ENCODE peak calls at places on chromosomes 2 and 18, in seven cellular contexts. S, K, N, R, G, U and Q are unnamed samples.

GRCh38 chr18:28178720-28179119 is 1.8 kb upstream of the CDH2 start:
- DNase-seq in S (no peak), K (peak), N (no peak), R (peak), G (no peak), U (no peak), Q (peak)

GRCh38 chr2:158060862-158061435 is 40.7 kb upstream of the UPP2 start:
- DNase-seq in S (no peak), K (peak), N (no peak), R (peak), G (no peak), U (peak), Q (peak)

GRCh38 chr2:11187083-11187619 is 31.9 kb downstream of the SLC66A3 start:
- DNase-seq in S (no peak), K (peak), N (no peak), R (peak), G (no peak), U (peak), Q (no peak)

GRCh38 chr18:29644276-29644675 is 1398.3 kb downstream of the DSC3 start:
- DNase-seq in S (no peak), K (peak), N (no peak), R (peak), G (no peak), U (no peak), Q (no peak)

GRCh38 chr2:36366491-36367120 is 11.0 kb downstream of the CRIM1 start:
- DNase-seq in S (no peak), K (no peak), N (no peak), R (peak), G (no peak), U (no peak), Q (no peak)

GRCh38 chr2:17101596-17101995 is 416.6 kb downstream of the RAD51AP2 start:
- DNase-seq in S (no peak), K (no peak), N (no peak), R (no peak), G (no peak), U (no peak), Q (no peak)

GRCh38 chr18:33440011-33440383 is 524 bp downstream of the CCDC178 start:
- DNase-seq in S (peak), K (peak), N (no peak), R (peak), G (peak), U (no peak), Q (peak)

GRCh38 chr18:46289458-46289857 is 185.3 kb downstream of the HAUS1 start:
- DNase-seq in S (no peak), K (no peak), N (no peak), R (no peak), G (no peak), U (no peak), Q (no peak)

GRCh38 chr2:217252181-217252580 is 392.3 kb upstream of the TNP1 start:
- DNase-seq in S (no peak), K (no peak), N (no peak), R (no peak), G (no peak), U (no peak), Q (no peak)

GRCh38 chr2:241665731-241666440 is 20.7 kb downstream of the DTYMK start:
- DNase-seq in S (no peak), K (no peak), N (no peak), R (no peak), G (no peak), U (no peak), Q (no peak)

GRCh38 chr2:11827547-11827946 is 81.1 kb downstream of the LPIN1 start:
- DNase-seq in S (no peak), K (no peak), N (no peak), R (no peak), G (no peak), U (no peak), Q (no peak)

GRCh38 chr2:174634130-174635014 is 36.8 kb upstream of the WIPF1 start:
- DNase-seq in S (no peak), K (peak), N (no peak), R (peak), G (no peak), U (peak), Q (peak)

GRCh38 chr2:148812306-148812705 is 62.7 kb upstream of the KIF5C start:
- DNase-seq in S (no peak), K (peak), N (peak), R (no peak), G (no peak), U (no peak), Q (no peak)

GRCh38 chr2:10876963-10877362 is 34.8 kb upstream of the KCNF1 start:
- DNase-seq in S (no peak), K (no peak), N (no peak), R (no peak), G (no peak), U (no peak), Q (no peak)

GRCh38 chr2:160372010-160372356 is 121.6 kb downstream of the RBMS1 start:
- DNase-seq in S (no peak), K (no peak), N (no peak), R (no peak), G (no peak), U (no peak), Q (no peak)

GRCh38 chr2:12539771-12540170 is 177.0 kb upstream of the TRIB2 start:
- DNase-seq in S (no peak), K (no peak), N (no peak), R (no peak), G (no peak), U (no peak), Q (no peak)

GRCh38 chr18:6476201-6476600 is 61.5 kb upstream of the L3MBTL4 start:
- DNase-seq in S (no peak), K (no peak), N (no peak), R (no peak), G (no peak), U (no peak), Q (no peak)

GRCh38 chr2:241208058-241208457 is 19.6 kb downstream of the ANO7 start:
- DNase-seq in S (no peak), K (no peak), N (no peak), R (no peak), G (no peak), U (no peak), Q (no peak)

GRCh38 chr2:143706297-143706696 is 577.1 kb downstream of the ARHGAP15 start:
- DNase-seq in S (no peak), K (peak), N (no peak), R (peak), G (no peak), U (no peak), Q (no peak)

DNA sequence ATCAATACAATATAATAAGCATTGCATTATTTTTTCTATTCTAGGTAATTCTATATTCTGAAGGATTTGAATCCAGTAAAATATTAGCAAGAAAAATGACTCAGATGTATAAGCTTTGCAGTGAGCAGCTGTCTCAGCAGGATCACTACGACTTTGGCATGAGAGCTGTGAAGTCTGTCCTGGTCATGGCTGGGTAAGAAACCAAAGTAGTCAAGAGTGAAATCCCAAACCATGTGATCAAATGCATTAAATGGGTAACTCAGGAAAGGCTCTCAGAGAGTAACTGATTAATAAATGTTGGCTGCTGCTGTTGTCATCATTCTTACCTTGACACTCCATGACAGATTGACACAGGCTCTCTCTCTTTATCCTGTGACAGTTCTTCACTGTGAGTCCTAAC is 124.1 kb downstream of the DNAH6 start:
- DNase-seq in S (no peak), K (no peak), N (no peak), R (no peak), G (no peak), U (no peak), Q (no peak)
- H2AK5ac ChIP-seq in S (no peak), K (no peak), N (no peak), R (no peak), G (no peak), U (no peak), Q (no peak)

GRCh38 chr2:67638146-67638545 is 241.0 kb downstream of the ETAA1 start:
- DNase-seq in S (no peak), K (no peak), N (no peak), R (no peak), G (no peak), U (no peak), Q (no peak)

GRCh38 chr2:67645280-67646255 is 248.4 kb downstream of the ETAA1 start:
- DNase-seq in S (no peak), K (peak), N (no peak), R (no peak), G (no peak), U (no peak), Q (peak)

GRCh38 chr2:67646714-67647333 is 249.7 kb downstream of the ETAA1 start:
- DNase-seq in S (no peak), K (no peak), N (no peak), R (no peak), G (no peak), U (no peak), Q (no peak)

GRCh38 chr2:67641709-67642397 is 244.7 kb downstream of the ETAA1 start:
- DNase-seq in S (no peak), K (peak), N (no peak), R (no peak), G (no peak), U (no peak), Q (no peak)

DNA sequence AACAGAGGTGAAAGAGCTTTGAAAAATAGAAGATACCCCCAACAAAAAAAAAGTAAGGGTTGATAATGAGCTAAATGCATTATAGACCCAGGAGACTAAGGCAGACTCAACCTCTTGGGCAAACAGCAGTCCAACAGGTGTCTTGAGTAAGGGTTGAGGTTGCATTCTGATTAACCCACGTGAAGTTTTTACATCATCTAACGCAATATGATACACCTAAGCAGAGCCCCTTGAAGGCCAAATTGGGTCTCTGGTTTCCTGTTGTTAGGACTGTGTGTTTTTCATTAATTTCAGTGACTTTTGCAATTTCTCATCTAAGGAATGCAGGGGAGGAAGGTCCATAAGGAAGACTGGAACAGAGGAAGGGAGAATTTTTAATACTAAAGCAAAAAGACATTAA is 244.2 kb downstream of the ETAA1 start:
- DNase-seq in S (no peak), K (no peak), N (no peak), R (no peak), G (no peak), U (no peak), Q (no peak)
- H2BK120ac ChIP-seq in S (no peak), K (no peak), N (no peak), R (no peak), G (no peak), U (no peak), Q (no peak)

DNA sequence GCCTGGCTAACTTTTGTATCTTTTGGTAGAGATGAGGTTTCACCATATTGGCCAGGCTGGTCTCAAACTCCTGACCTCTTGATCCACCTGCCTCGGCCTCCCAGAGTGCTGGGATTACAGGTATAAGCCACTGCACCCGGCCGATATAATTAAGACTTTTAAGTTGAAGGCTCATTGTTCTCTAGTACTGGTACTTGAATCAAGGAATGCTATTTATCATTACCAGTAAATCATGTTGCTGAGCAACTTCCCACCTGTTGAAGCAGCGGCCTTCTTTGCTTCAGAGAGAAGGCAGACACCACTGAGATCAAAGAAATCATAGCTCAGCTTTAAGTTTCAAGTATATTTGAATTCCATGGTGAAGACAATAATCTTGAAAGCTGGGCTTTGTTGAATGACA is 58.8 kb upstream of the TMEM163 start:
- DNase-seq in S (no peak), K (no peak), N (no peak), R (no peak), G (no peak), U (no peak), Q (no peak)
- H2AK5ac ChIP-seq in S (no peak), K (no peak), N (no peak), R (no peak), G (no peak), U (no peak), Q (no peak)

GRCh38 chr2:206428783-206429182 is 14.5 kb upstream of the ADAM23 start:
- DNase-seq in S (no peak), K (no peak), N (no peak), R (no peak), G (no peak), U (no peak), Q (no peak)
- H2BK120ac ChIP-seq in S (no peak), K (no peak), N (no peak), R (no peak), G (no peak), U (no peak), Q (no peak)